ENCODE peak calls at places on chromosomes 12 and 14, in four cellular contexts. Y, H, B and G are unnamed samples.

GRCh38 chr14:20314026-20314425 is 8.3 kb upstream of the TTC5 start:
- DNase-seq in B (no peak), Y (no peak), H (no peak), G (no peak)

GRCh38 chr14:63343878-63344277 is 25.1 kb upstream of the GPHB5 start:
- DNase-seq in H (no peak), B (no peak), Y (no peak), G (no peak)

GRCh38 chr14:57884175-57884574 is 18.3 kb upstream of the SLC35F4 start:
- DNase-seq in B (no peak), Y (no peak), H (no peak), G (no peak)

GRCh38 chr12:68140576-68140975 is 19.0 kb downstream of the IFNG start:
- DNase-seq in H (no peak), Y (no peak), B (no peak), G (no peak)

GRCh38 chr12:39611818-39612217 is 7.8 kb downstream of the ABCD2 start:
- DNase-seq in B (no peak), Y (no peak), H (no peak), G (no peak)

GRCh38 chr12:121927798-121928197 is 9.4 kb downstream of the CFAP251 start:
- DNase-seq in B (no peak), Y (no peak), H (no peak), G (no peak)

GRCh38 chr12:45285717-45286116 is 69.8 kb downstream of the ANO6 start:
- DNase-seq in Y (peak), B (no peak), H (no peak), G (no peak)

GRCh38 chr12:123948401-123949117 is 24.1 kb downstream of the CCDC92 start:
- DNase-seq in H (no peak), B (no peak), Y (no peak), G (no peak)

GRCh38 chr12:27161458-27162228 is 79.3 kb upstream of the C12orf71 start:
- DNase-seq in B (peak), H (no peak), Y (no peak), G (no peak)

GRCh38 chr14:93970589-93970966 is 5.8 kb downstream of the ASB2 start:
- DNase-seq in B (no peak), Y (no peak), H (no peak), G (peak)
- TF ChIP-seq TCF7 in B (peak), Y (no peak), H (no peak), G (no peak)

GRCh38 chr14:72646861-72647528 is 246.9 kb downstream of the DPF3 start:
- DNase-seq in H (no peak), Y (no peak), B (no peak), G (no peak)
- TF ChIP-seq TCF7 in H (no peak), Y (no peak), B (no peak), G (no peak)

GRCh38 chr14:23697689-23698088 is 61.5 kb downstream of the DHRS2 start:
- DNase-seq in H (no peak), Y (no peak), B (no peak), G (no peak)
- TF ChIP-seq TCF7 in H (no peak), Y (no peak), B (no peak), G (no peak)

DNA sequence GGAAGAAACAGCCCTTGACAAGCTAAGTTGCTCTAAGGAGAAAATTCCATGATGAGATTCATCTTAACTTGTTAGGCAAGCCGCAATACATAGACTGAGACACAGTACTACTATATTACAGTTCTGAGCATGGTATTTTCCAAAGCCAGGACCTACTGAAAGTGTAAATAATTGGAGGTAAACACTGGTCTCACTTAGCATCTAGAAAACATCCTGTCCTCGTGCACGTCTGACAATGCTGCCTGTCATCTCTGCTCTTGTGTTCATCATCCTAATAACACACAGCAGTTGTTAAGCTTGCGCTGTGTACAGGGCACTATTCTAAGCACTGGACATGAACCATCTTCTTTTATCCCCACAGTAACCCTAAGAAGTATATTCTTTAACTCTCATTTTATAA is 64.2 kb downstream of the GNG2 start:
- DNase-seq in Y (no peak), B (no peak), H (no peak), G (no peak)
- TF ChIP-seq TCF7 in Y (no peak), B (no peak), H (no peak), G (no peak)

DNA sequence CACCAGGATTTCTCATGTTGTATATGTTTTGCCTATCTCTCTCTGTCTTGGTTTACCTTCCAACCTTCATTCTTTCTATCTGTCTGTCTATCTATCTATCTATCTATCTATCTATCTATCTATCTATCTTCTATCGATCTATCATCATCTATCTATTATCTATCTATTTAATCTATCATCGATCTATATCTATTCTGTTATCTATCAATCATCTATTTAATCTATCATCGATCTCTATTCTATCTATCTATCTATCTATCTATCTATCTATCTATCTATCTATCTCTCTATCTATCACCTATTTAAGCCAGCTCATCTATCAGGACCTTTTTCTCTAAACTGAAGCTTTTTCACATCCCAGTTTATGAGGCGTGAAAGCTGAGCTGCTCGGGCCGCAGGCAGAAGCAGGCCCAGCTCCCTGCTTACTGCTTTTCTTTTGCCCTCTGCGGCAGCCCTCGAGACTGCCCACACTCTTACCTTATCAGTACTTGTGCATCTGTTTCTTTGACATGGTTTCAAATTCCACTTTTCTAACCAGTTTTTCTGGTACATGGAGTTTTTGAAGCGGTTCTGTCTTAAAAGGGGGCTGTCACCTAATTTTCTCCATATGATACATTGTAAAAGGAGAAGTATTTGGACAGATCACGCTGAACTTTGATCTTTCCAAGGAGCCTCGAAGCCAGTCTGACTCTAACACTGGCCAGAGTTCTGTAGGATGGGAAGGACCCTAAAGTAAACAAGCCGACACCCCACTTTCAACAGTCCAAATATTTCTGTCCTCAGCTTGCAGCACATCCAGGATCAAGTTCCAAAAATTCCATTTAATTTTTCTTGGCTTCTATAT is 44.4 kb upstream of the GSG1 start:
- DNase-seq in B (no peak), Y (no peak), H (no peak), G (no peak)
- TF ChIP-seq TCF7 in B (no peak), Y (no peak), H (no peak), G (no peak)

GRCh38 chr12:14771651-14772137 is 31.6 kb downstream of the WBP11 start:
- DNase-seq in B (peak), Y (no peak), H (peak), G (no peak)
- TF ChIP-seq TCF7 in B (peak), Y (no peak), H (no peak), G (no peak)

GRCh38 chr14:104374718-104375080 is 204.9 kb upstream of the C14orf180 start:
- DNase-seq in B (no peak), Y (no peak), H (no peak), G (no peak)
- TF ChIP-seq TCF7 in B (no peak), Y (no peak), H (no peak), G (no peak)

GRCh38 chr14:49480053-49480452 is 106.1 kb downstream of the RPS29 start:
- DNase-seq in Y (no peak), B (no peak), H (no peak), G (no peak)

GRCh38 chr14:49479432-49479831 is 106.7 kb downstream of the RPS29 start:
- DNase-seq in H (no peak), Y (no peak), B (no peak), G (peak)

GRCh38 chr14:49483266-49483665 is 102.9 kb downstream of the RPS29 start:
- DNase-seq in Y (no peak), B (peak), H (no peak), G (no peak)

GRCh38 chr14:49478784-49479183 is 107.4 kb downstream of the RPS29 start:
- DNase-seq in B (no peak), Y (no peak), H (no peak), G (no peak)

GRCh38 chr14:49481099-49481498 is 105.1 kb downstream of the RPS29 start:
- DNase-seq in Y (no peak), B (no peak), H (no peak), G (no peak)
- TF ChIP-seq TCF7 in Y (no peak), B (no peak), H (no peak), G (no peak)